ENCODE peak calls at places on chromosomes 12 and 14, in five cellular contexts. A is IMR-90, Y is right cardiac atrium, W is AG04450, I is colonic mucosa. O is an unnamed sample. For H3K9me3, the result is how much of the 10 kb centered on the place peaks cover.

GRCh38 chr12:24133385-24133784 is 183.9 kb upstream of the SOX5 start:
- DNase-seq in A (no peak), Y (no peak), W (no peak), I (no peak), O (no peak)

GRCh38 chr14:58296731-58297130 is 1.6 kb upstream of the ARID4A start:
- DNase-seq in A (peak), Y (no peak), W (no peak), I (no peak), O (no peak)

GRCh38 chr14:80275208-80275850 is 64.0 kb upstream of the DIO2 start:
- DNase-seq in A (peak), Y (no peak), W (no peak), I (no peak), O (no peak)

GRCh38 chr12:93568091-93568490 is 4.4 kb upstream of the SOCS2 start:
- DNase-seq in A (no peak), Y (no peak), W (no peak), I (no peak), O (no peak)

GRCh38 chr12:111126331-111126730 is 206.0 kb upstream of the MYL2 start:
- DNase-seq in A (no peak), Y (no peak), W (no peak), I (no peak), O (no peak)

GRCh38 chr12:84911331-84912190 is 1.0 kb downstream of the SLC6A15 start:
- DNase-seq in A (peak), Y (peak), W (no peak), I (peak), O (peak)

GRCh38 chr12:53960187-53961024 is 5.7 kb downstream of the HOXC12 start:
- DNase-seq in A (no peak), Y (no peak), W (no peak), I (no peak), O (no peak)

GRCh38 chr12:50764861-50765324 is 992 bp downstream of the ATF1 start:
- DNase-seq in A (peak), Y (no peak), W (no peak), I (peak), O (no peak)

GRCh38 chr14:100193417-100194357 is 34.2 kb upstream of the DEGS2 start:
- DNase-seq in A (no peak), Y (no peak), W (no peak), I (no peak), O (no peak)

GRCh38 chr12:86666311-86666710 is 410.1 kb upstream of the MGAT4C start:
- DNase-seq in A (no peak), Y (no peak), W (no peak), I (no peak), O (no peak)

DNA sequence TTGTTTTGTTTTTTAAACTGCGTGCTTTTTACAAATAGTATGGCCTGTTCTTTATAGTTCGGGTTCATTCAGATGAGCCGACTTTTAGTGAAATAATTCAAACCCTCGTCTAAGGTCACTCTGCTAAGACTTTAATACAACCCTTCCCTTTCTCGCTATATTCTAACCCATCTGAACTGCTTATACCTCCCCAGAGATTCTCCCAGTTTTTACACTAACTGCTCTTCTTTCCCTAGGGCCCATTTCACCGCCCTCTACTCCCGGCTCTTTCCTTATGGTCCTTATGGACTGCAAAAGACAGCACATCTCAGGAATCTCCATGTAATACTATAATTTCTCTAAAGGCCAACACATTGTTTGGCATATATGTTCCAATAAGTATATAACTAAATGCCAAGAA is 2.1 kb downstream of the MAPK1IP1L start:
- DNase-seq in A (no peak), Y (no peak), W (no peak), I (no peak), O (no peak)
- H3K27ac ChIP-seq in A (no peak), Y (no peak), W (no peak), I (no peak), O (no peak)

GRCh38 chr14:105931808-105932483 is 405.6 kb downstream of the TMEM121 start:
- DNase-seq in A (no peak), Y (no peak), W (no peak), I (no peak), O (no peak)

GRCh38 chr14:105933238-105933637 is 406.9 kb downstream of the TMEM121 start:
- DNase-seq in A (no peak), Y (no peak), W (no peak), I (no peak), O (no peak)

GRCh38 chr14:105927661-105928060 is 401.3 kb downstream of the TMEM121 start:
- DNase-seq in A (no peak), Y (no peak), W (no peak), I (no peak), O (no peak)

GRCh38 chr14:105929327-105930081 is 403.1 kb downstream of the TMEM121 start:
- DNase-seq in A (no peak), Y (no peak), W (no peak), I (no peak), O (peak)

DNA sequence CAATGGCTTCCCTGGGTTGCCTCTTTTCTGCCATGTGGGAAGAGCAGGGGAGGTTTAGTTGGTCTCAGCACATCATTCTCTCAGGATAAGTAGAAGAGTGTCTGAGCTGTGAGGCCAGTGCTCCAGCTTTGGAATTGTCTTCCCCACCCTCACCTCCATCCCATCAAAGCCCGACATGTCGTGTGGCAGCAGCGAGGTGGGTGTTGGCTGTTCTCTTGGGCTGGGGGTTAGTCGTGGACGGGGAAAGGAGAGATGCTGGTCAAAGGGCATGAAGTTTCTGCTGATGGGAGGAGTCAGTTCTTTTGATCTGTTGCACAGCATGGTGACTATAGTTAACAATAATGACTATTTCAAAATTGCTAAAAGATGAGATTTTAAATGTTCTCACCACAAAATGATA is 404.2 kb downstream of the TMEM121 start:
- DNase-seq in A (no peak), Y (no peak), W (no peak), I (no peak), O (no peak)
- H3K9me3 ChIP-seq in A (under half), Y (under half), W (half or more), I (under half), O (under half)

GRCh38 chr12:104249898-104250297 is 34.3 kb downstream of the TXNRD1 start:
- DNase-seq in A (no peak), Y (no peak), W (no peak), I (no peak), O (no peak)
- H3K27ac ChIP-seq in A (no peak), Y (no peak), W (no peak), I (no peak), O (no peak)

GRCh38 chr14:103941973-103942736 is at the start of gene RD3L:
- DNase-seq in A (no peak), Y (no peak), W (no peak), I (no peak), O (no peak)
- H3K9me3 ChIP-seq in A (under half), Y (under half), W (under half), I (under half), O (under half)